ENCODE peak calls at places on chromosomes 5 and 9, in five cellular contexts. E is H9, P is IMR-90, H is neuronal stem cell, B is H1. S is an unnamed sample.

GRCh38 chr9:33651125-33651524 is 127.1 kb downstream of the ANKRD18B start:
- DNase-seq in P (no peak), B (no peak), H (no peak), E (peak; percentile 57), S (no peak)

GRCh38 chr5:156896545-156896944 is 46.5 kb downstream of the PPP1R2B start:
- DNase-seq in H (no peak), B (no peak), E (no peak), P (no peak), S (no peak)

GRCh38 chr9:6938873-6939272 is 181.1 kb downstream of the KDM4C start:
- DNase-seq in B (no peak), P (peak; percentile 24), E (no peak), H (no peak), S (peak; percentile 52)

GRCh38 chr5:151745071-151745705 is 13.2 kb downstream of the ATOX1 start:
- DNase-seq in H (no peak), E (no peak), B (no peak), P (peak; percentile 81), S (peak; percentile 89)

GRCh38 chr9:90871327-90871935 is 69.8 kb downstream of the SYK start:
- DNase-seq in H (no peak), E (no peak), P (no peak), B (no peak), S (no peak)

GRCh38 chr5:54944364-54944763 is 41.0 kb downstream of the ESM1 start:
- DNase-seq in P (peak; percentile 58), E (no peak), B (no peak), H (no peak), S (peak; percentile 45)

GRCh38 chr5:174454464-174454863 is 269.9 kb upstream of the MSX2 start:
- DNase-seq in H (no peak), B (no peak), E (no peak), P (no peak), S (no peak)

GRCh38 chr5:178582291-178582690 is 7.9 kb downstream of the COL23A1 start:
- DNase-seq in E (no peak), H (no peak), P (no peak), B (no peak), S (no peak)

GRCh38 chr9:86659413-86660046 is 287.8 kb downstream of the GAS1 start:
- DNase-seq in E (no peak), H (no peak), P (peak; percentile 19), B (no peak), S (no peak)

GRCh38 chr9:37913480-37914153 is 9.7 kb upstream of the SLC25A51 start:
- DNase-seq in B (peak; percentile 99), P (peak; percentile 72), H (peak; percentile 90), E (peak; percentile 92), S (peak; percentile 85)

GRCh38 chr5:493758-494157 is 30.5 kb downstream of the SLC9A3 start:
- DNase-seq in H (no peak), B (no peak), E (no peak), P (no peak), S (no peak)

GRCh38 chr9:134626576-134627416 is 14.8 kb upstream of the COL5A1 start:
- DNase-seq in H (no peak), P (peak; percentile 59), B (no peak), E (peak; percentile 31), S (peak; percentile 85)

GRCh38 chr5:93336330-93337110 is 244.5 kb downstream of the NR2F1-AS1 start:
- DNase-seq in P (peak; percentile 45), H (no peak), E (no peak), B (no peak), S (no peak)

GRCh38 chr5:139446956-139447779 is 7.8 kb upstream of the DNAJC18 start:
- DNase-seq in B (no peak), E (no peak), P (peak; percentile 35), H (no peak), S (peak; percentile 59)

GRCh38 chr9:78070530-78070929 is 38.9 kb upstream of the GNAQ start:
- DNase-seq in E (no peak), P (no peak), H (no peak), B (no peak), S (no peak)

GRCh38 chr5:65262590-65263189 is 219.0 kb downstream of the ADAMTS6 start:
- DNase-seq in P (peak; percentile 93), E (no peak), H (no peak), B (no peak), S (peak; percentile 65)

GRCh38 chr5:132026516-132027008 is 15.1 kb upstream of the ACSL6 start:
- DNase-seq in B (no peak), H (no peak), P (no peak), E (no peak), S (no peak)

GRCh38 chr9:76542360-76542759 is 83.4 kb downstream of the GCNT1 start:
- DNase-seq in B (no peak), E (no peak), H (no peak), P (no peak), S (no peak)

GRCh38 chr9:75997196-75997595 is 106.7 kb downstream of the PCSK5 start:
- DNase-seq in B (no peak), P (no peak), E (no peak), H (no peak), S (no peak)

GRCh38 chr5:103031607-103032006 is 88.3 kb downstream of the GIN1 start:
- DNase-seq in H (no peak), E (no peak), P (no peak), B (no peak), S (no peak)

GRCh38 chr9:38263534-38263933 is 129.0 kb upstream of the ALDH1B1 start:
- DNase-seq in B (no peak), P (peak; percentile 48), E (no peak), H (no peak), S (peak; percentile 59)

GRCh38 chr9:34607331-34607730 is 4.6 kb downstream of the RPP25L start:
- DNase-seq in E (no peak), P (no peak), H (no peak), B (no peak), S (no peak)

GRCh38 chr5:150587830-150588494 is 52.5 kb upstream of the SYNPO start:
- DNase-seq in P (no peak), H (no peak), E (no peak), B (no peak), S (no peak)

GRCh38 chr5:150589791-150590601 is 50.5 kb upstream of the SYNPO start:
- DNase-seq in P (peak; percentile 62), H (no peak), E (peak; percentile 73), B (no peak), S (peak; percentile 42)

GRCh38 chr5:150587016-150587415 is 53.4 kb upstream of the SYNPO start:
- DNase-seq in B (no peak), E (no peak), H (no peak), P (no peak), S (no peak)

GRCh38 chr5:150590979-150591411 is 49.5 kb upstream of the SYNPO start:
- DNase-seq in E (no peak), P (no peak), B (no peak), H (peak; percentile 23), S (no peak)

DNA sequence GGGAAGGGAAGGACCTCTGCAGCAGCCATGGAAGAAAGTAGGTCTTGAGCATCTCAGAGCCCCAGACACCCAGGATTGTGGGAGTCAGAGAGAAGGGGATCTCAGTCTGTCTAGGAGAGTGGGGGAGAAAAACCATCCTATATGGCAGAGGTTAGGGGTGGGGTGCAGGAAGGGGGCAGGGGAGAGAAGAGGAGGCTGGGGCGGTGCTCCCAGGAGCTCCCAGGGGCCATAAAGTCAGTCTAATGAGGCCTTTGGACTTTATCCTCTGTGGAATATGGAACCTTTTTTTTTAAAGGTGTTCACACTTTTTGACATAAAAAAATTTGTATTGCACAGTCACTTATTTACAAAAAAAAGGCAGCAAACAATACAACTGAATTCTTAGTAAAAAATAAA is 52.0 kb upstream of the SYNPO start:
- DNase-seq in E (no peak), P (no peak), H (no peak), B (no peak), S (no peak)
- H3K14ac ChIP-seq in E (no peak overlapping the region), P (no peak overlapping the region), H (no peak overlapping the region), B (no peak overlapping the region), S (no peak overlapping the region)

GRCh38 chr9:84271004-84271886 is 69.3 kb downstream of the SLC28A3 start:
- DNase-seq in B (peak; percentile 63), P (peak; percentile 69), H (peak; percentile 67), E (peak; percentile 71), S (peak; percentile 68)

GRCh38 chr9:84276741-84277140 is 63.8 kb downstream of the SLC28A3 start:
- DNase-seq in B (no peak), H (no peak), E (no peak), P (no peak), S (no peak)

GRCh38 chr9:84266087-84266561 is 74.4 kb downstream of the SLC28A3 start:
- DNase-seq in B (no peak), P (no peak), H (no peak), E (peak; percentile 77), S (no peak)

GRCh38 chr9:84277646-84278045 is 62.9 kb downstream of the SLC28A3 start:
- DNase-seq in E (no peak), H (no peak), P (peak; percentile 44), B (no peak), S (no peak)

GRCh38 chr9:84271887-84272556 is 68.5 kb downstream of the SLC28A3 start:
- DNase-seq in E (no peak), H (no peak), P (peak; percentile 13), B (no peak), S (no peak)
- H2AFZ ChIP-seq in E (peak overlapping the region; percentile 66), H (peak overlapping the region; percentile 81), P (peak overlapping the region; percentile 72), B (peak overlapping the region; percentile 45), S (no peak overlapping the region)

GRCh38 chr9:131645078-131645776 is 94.6 kb downstream of the RAPGEF1 start:
- DNase-seq in E (no peak), H (no peak), B (no peak), P (no peak), S (peak; percentile 52)

GRCh38 chr9:131639771-131640437 is 94.6 kb downstream of the PRRT1B start:
- DNase-seq in E (no peak), B (no peak), P (no peak), H (no peak), S (no peak)

GRCh38 chr9:131640438-131641181 is 95.3 kb downstream of the PRRT1B start:
- DNase-seq in H (no peak), E (no peak), B (no peak), P (no peak), S (no peak)

GRCh38 chr9:131642496-131643083 is 97.3 kb downstream of the PRRT1B start:
- DNase-seq in H (no peak), B (no peak), E (no peak), P (no peak), S (no peak)

DNA sequence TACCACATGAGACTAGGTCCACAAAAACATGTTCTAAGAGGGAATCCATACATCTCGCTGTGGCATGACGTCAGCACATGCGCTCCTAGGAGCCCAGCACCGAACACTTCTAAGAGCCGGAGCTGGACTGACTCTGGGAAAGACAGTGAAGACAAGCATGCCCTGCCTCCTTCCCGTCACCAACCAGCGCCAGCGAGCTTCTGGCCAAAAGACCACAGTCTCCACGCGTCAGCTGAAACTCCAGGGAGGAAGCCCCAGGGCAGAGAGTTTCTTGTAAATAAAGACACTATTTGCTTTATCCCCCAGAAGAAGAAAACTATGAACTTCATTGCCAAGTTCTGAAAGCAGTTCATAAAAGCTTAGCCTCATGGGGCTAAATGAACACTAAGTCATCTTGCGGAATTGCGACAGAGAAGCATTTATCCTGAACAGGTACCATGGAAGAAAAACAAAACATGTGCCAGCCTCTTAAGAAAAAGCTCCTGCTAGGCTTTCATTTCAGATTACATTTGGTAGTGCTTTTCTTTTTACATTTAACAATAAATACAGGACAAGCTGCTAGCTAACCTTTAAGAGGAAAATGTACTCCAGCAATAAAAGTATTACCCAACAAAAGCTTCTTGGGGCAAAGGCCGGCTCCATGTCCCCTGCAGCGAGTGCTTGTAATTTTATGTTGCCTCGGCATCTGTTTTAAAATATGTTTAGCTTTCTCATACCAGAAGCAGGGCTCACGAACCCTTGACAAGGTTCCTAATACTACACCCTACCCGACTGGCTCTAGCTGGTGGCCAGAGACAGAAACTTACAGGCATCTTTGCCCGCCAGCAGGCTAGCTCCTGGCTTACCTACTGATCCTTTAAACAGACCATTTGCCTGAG is 96.5 kb downstream of the PRRT1B start:
- DNase-seq in H (no peak), E (no peak), P (no peak), B (no peak), S (no peak)
- H3K14ac ChIP-seq in H (no peak overlapping the region), E (no peak overlapping the region), P (no peak overlapping the region), B (no peak overlapping the region), S (no peak overlapping the region)

GRCh38 chr9:133002147-133003070 is 23.9 kb downstream of the GFI1B start:
- DNase-seq in P (no peak), B (no peak), E (no peak), H (no peak), S (no peak)
- H2AFZ ChIP-seq in P (no peak overlapping the region), B (no peak overlapping the region), E (no peak overlapping the region), H (peak overlapping the region; percentile 24), S (no peak overlapping the region)